ENCODE peak calls at places on chromosomes 3 and 15, in ten cellular contexts. K, A, T, N, G, C, J, V, O and Q are unnamed samples.

GRCh38 chr15:81337713-81338157 is 13.8 kb upstream of the STARD5 start:
- DNase-seq in V (no peak), T (no peak), K (no peak), A (no peak), J (no peak), O (no peak), N (no peak), G (no peak), C (no peak), Q (no peak)

GRCh38 chr15:40253179-40253790 is 14.4 kb downstream of the PAK6 start:
- DNase-seq in A (no peak), T (no peak), J (no peak), N (no peak), V (no peak), C (no peak), O (no peak), G (no peak), K (no peak), Q (no peak)

GRCh38 chr3:52439426-52440248 is 5.3 kb downstream of the SEMA3G start:
- DNase-seq in C (no peak), G (no peak), V (no peak), N (no peak), J (no peak), T (no peak), K (no peak), O (no peak), A (no peak), Q (no peak)

GRCh38 chr3:149120051-149120972 is 9.1 kb upstream of the HPS3 start:
- DNase-seq in G (no peak), V (no peak), J (peak), K (peak), T (peak), O (peak), A (no peak), C (no peak), N (no peak), Q (no peak)

GRCh38 chr3:63450023-63450422 is 171.9 kb downstream of the SYNPR start:
- DNase-seq in K (no peak), G (no peak), A (no peak), T (peak), C (no peak), N (no peak), O (no peak), J (peak), V (no peak), Q (no peak)

GRCh38 chr3:133944641-133945441 is 49.2 kb upstream of the RAB6B start:
- DNase-seq in N (no peak), O (no peak), A (peak), K (peak), C (no peak), V (no peak), T (no peak), G (no peak), J (peak), Q (peak)

GRCh38 chr3:195094211-195094921 is 176.6 kb downstream of the XXYLT1 start:
- DNase-seq in C (no peak), K (no peak), O (no peak), A (no peak), N (no peak), G (no peak), T (peak), V (no peak), J (no peak), Q (no peak)

GRCh38 chr3:124833710-124834332 is 53.3 kb downstream of the ITGB5 start:
- DNase-seq in J (no peak), K (no peak), C (no peak), O (no peak), T (no peak), V (no peak), G (no peak), N (no peak), A (no peak), Q (no peak)

GRCh38 chr3:11350374-11350773 is 78.2 kb downstream of the ATG7 start:
- DNase-seq in G (no peak), K (no peak), O (no peak), C (no peak), T (no peak), A (no peak), N (no peak), J (no peak), V (no peak), Q (no peak)

GRCh38 chr3:155805204-155805801 is 775 bp downstream of the C3orf33 start:
- DNase-seq in V (no peak), C (no peak), N (peak), J (peak), G (peak), A (no peak), O (no peak), K (peak), T (peak), Q (peak)

GRCh38 chr15:52794665-52795463 is 4.7 kb upstream of the ONECUT1 start:
- DNase-seq in T (peak), N (no peak), K (no peak), G (no peak), C (no peak), A (no peak), O (no peak), J (no peak), V (no peak), Q (no peak)

GRCh38 chr3:14876942-14877341 is 58.2 kb downstream of the FGD5 start:
- DNase-seq in J (peak), C (no peak), N (no peak), A (no peak), O (no peak), V (no peak), T (no peak), K (peak), G (peak), Q (peak)

GRCh38 chr15:65957451-65957850 is 88.2 kb downstream of the RAB11A start:
- DNase-seq in C (no peak), J (no peak), O (no peak), N (no peak), A (no peak), K (no peak), T (no peak), G (no peak), V (no peak), Q (peak)

GRCh38 chr3:20320489-20320888 is 134.5 kb upstream of the SGO1 start:
- DNase-seq in O (no peak), J (no peak), K (no peak), V (no peak), G (no peak), A (no peak), C (no peak), N (no peak), T (peak), Q (no peak)

GRCh38 chr3:127428344-127429001 is 140.6 kb upstream of the PRR20G start:
- DNase-seq in K (no peak), N (no peak), V (no peak), A (no peak), J (peak), C (no peak), G (no peak), O (no peak), T (peak), Q (no peak)

GRCh38 chr15:69973102-69973714 is 124.5 kb downstream of the TLE3 start:
- DNase-seq in G (peak), O (no peak), K (peak), V (no peak), A (no peak), C (no peak), J (peak), N (no peak), T (peak), Q (no peak)

GRCh38 chr3:28745436-28745835 is 396.8 kb upstream of the AZI2 start:
- DNase-seq in A (no peak), K (no peak), C (no peak), V (no peak), T (no peak), J (peak), G (no peak), N (no peak), O (no peak), Q (no peak)

GRCh38 chr15:29669823-29670222 is 152.4 kb downstream of the TJP1 start:
- DNase-seq in O (no peak), T (no peak), A (no peak), V (no peak), N (no peak), J (peak), K (no peak), C (no peak), G (no peak), Q (no peak)